ENCODE peak calls at places on chromosomes 6 and 20, in nine cellular contexts. X, F, Y, S, J, M, K, N and O are unnamed samples. For H3K36me3 and H3K9me3, the result is how much of the 10 kb centered on the place peaks cover.

GRCh38 chr6:8686077-8686476 is 250.7 kb upstream of the SLC35B3 start:
- DNase-seq in J (no peak), Y (no peak), K (no peak), X (no peak), S (no peak), N (no peak), M (no peak), F (no peak), O (no peak)

GRCh38 chr6:163405412-163406309 is 8.9 kb upstream of the QKI start:
- DNase-seq in X (no peak), K (no peak), F (peak), J (peak), M (peak), S (no peak), Y (no peak), N (peak), O (peak)

GRCh38 chr20:58407201-58407873 is 18.3 kb downstream of the VAPB start:
- DNase-seq in X (no peak), M (peak), N (peak), Y (peak), J (no peak), F (no peak), K (no peak), S (no peak), O (no peak)

GRCh38 chr6:2111162-2111677 is 134.2 kb downstream of the GMDS start:
- DNase-seq in N (peak), F (no peak), K (peak), S (no peak), J (no peak), M (peak), Y (peak), X (no peak), O (no peak)

GRCh38 chr6:136034422-136034821 is 182.9 kb downstream of the PDE7B start:
- DNase-seq in M (no peak), S (no peak), N (no peak), X (no peak), K (no peak), Y (no peak), F (no peak), J (no peak), O (no peak)

GRCh38 chr6:133973109-133973971 is 20.3 kb downstream of the TBPL1 start:
- DNase-seq in S (no peak), X (peak), J (no peak), F (no peak), M (no peak), Y (peak), K (no peak), N (peak), O (no peak)

GRCh38 chr6:158911746-158912158 is 88.2 kb downstream of the RSPH3 start:
- DNase-seq in Y (no peak), N (no peak), J (no peak), M (no peak), S (no peak), X (peak), F (no peak), K (no peak), O (no peak)

GRCh38 chr6:139364302-139364981 is 10.0 kb downstream of the CITED2 start:
- DNase-seq in S (no peak), N (peak), M (peak), F (no peak), K (no peak), Y (peak), X (peak), J (no peak), O (no peak)

GRCh38 chr20:58695895-58696375 is 3.3 kb downstream of the NPEPL1 start:
- DNase-seq in S (peak), Y (no peak), M (no peak), J (no peak), F (no peak), N (no peak), K (no peak), X (no peak), O (no peak)

GRCh38 chr20:20452254-20452676 is 84.4 kb downstream of the INSM1 start:
- DNase-seq in X (no peak), K (no peak), S (peak), Y (peak), J (peak), M (peak), N (peak), F (no peak), O (peak)

GRCh38 chr6:40398810-40399477 is 188.2 kb downstream of the LRFN2 start:
- DNase-seq in J (no peak), Y (no peak), M (no peak), F (no peak), X (no peak), K (no peak), N (no peak), S (no peak), O (peak)

GRCh38 chr6:147141690-147142308 is 62.4 kb upstream of the STXBP5 start:
- DNase-seq in K (no peak), M (peak), F (no peak), X (no peak), N (peak), S (no peak), J (no peak), Y (peak), O (no peak)

GRCh38 chr6:135146160-135146920 is 34.8 kb upstream of the MYB start:
- DNase-seq in S (no peak), Y (peak), K (no peak), X (no peak), N (peak), M (no peak), F (no peak), J (no peak), O (no peak)

GRCh38 chr6:145816392-145816791 is 1.8 kb upstream of the FBXO30 start:
- DNase-seq in J (no peak), F (no peak), K (no peak), X (peak), N (no peak), Y (no peak), S (no peak), M (no peak), O (no peak)

GRCh38 chr6:140463312-140463710 is 1088.9 kb upstream of the CITED2 start:
- DNase-seq in N (no peak), J (no peak), S (no peak), Y (no peak), M (no peak), K (no peak), X (no peak), F (no peak), O (no peak)

GRCh38 chr20:24141111-24141510 is 152.5 kb upstream of the GGTLC1 start:
- DNase-seq in J (no peak), K (no peak), N (no peak), S (no peak), X (no peak), F (no peak), Y (no peak), M (no peak), O (no peak)

GRCh38 chr6:169618526-169619490 is 83.0 kb downstream of the WDR27 start:
- DNase-seq in N (peak), X (no peak), K (no peak), Y (peak), F (no peak), S (no peak), J (no peak), M (peak), O (no peak)

GRCh38 chr6:3194535-3195376 is 32.7 kb downstream of the TUBB2B start:
- DNase-seq in J (no peak), K (no peak), M (no peak), S (no peak), Y (peak), N (peak), F (no peak), X (no peak), O (peak)

GRCh38 chr6:106617302-106617701 is 12.0 kb downstream of the RTN4IP1 start:
- DNase-seq in F (no peak), K (no peak), X (no peak), N (no peak), S (no peak), Y (no peak), M (no peak), J (no peak), O (no peak)

GRCh38 chr6:34834789-34835518 is 43.1 kb downstream of the BLTP3A start:
- DNase-seq in S (no peak), X (no peak), Y (peak), J (no peak), K (no peak), M (peak), N (peak), F (no peak), O (no peak)

GRCh38 chr6:138637822-138638221 is 135.7 kb upstream of the CCDC28A start:
- DNase-seq in K (no peak), J (no peak), M (no peak), N (no peak), F (no peak), S (no peak), Y (no peak), X (no peak), O (no peak)

GRCh38 chr6:169887529-169888140 is 136.2 kb downstream of the ERMARD start:
- DNase-seq in Y (no peak), K (no peak), F (no peak), M (no peak), S (no peak), N (no peak), X (no peak), J (no peak), O (no peak)

GRCh38 chr20:6122873-6123649 is at the start of gene FERMT1:
- DNase-seq in K (no peak), N (peak), Y (peak), M (peak), S (no peak), F (peak), X (no peak), J (peak), O (peak)

GRCh38 chr20:41141153-41141815 is 3.9 kb downstream of the PLCG1 start:
- DNase-seq in J (no peak), X (peak), M (no peak), N (peak), Y (peak), S (peak), K (no peak), F (no peak), O (no peak)

GRCh38 chr6:134868812-134869211 is 81.1 kb downstream of the ALDH8A1 start:
- DNase-seq in K (no peak), M (no peak), X (no peak), J (no peak), N (no peak), F (no peak), S (no peak), Y (no peak), O (no peak)

GRCh38 chr20:57841297-57841866 is 131.6 kb upstream of the PMEPA1 start:
- DNase-seq in S (no peak), K (no peak), Y (no peak), F (no peak), X (no peak), M (no peak), N (no peak), J (no peak), O (no peak)

GRCh38 chr6:126873351-126873750 is 245.1 kb upstream of the RSPO3 start:
- DNase-seq in X (no peak), M (peak), F (no peak), N (no peak), S (no peak), K (no peak), Y (no peak), J (no peak), O (no peak)

GRCh38 chr20:44983095-44983674 is 16.9 kb downstream of the STK4 start:
- DNase-seq in F (no peak), S (no peak), X (no peak), M (no peak), N (no peak), J (no peak), K (no peak), Y (no peak), O (no peak)

GRCh38 chr6:169825558-169826225 is 74.3 kb downstream of the ERMARD start:
- DNase-seq in Y (no peak), N (no peak), X (no peak), K (no peak), M (no peak), J (peak), S (no peak), F (no peak), O (no peak)

GRCh38 chr6:63640062-63640461 is 4.5 kb downstream of the PHF3 start:
- DNase-seq in S (no peak), Y (peak), K (no peak), N (peak), F (no peak), J (no peak), M (peak), X (no peak), O (no peak)

GRCh38 chr20:44145131-44145770 is 41.7 kb downstream of the JPH2 start:
- DNase-seq in M (no peak), Y (no peak), F (no peak), J (no peak), N (peak), K (no peak), S (no peak), X (no peak), O (no peak)

GRCh38 chr20:17403496-17403895 is 127.7 kb downstream of the BFSP1 start:
- DNase-seq in Y (no peak), M (no peak), K (no peak), S (no peak), F (no peak), J (no peak), N (no peak), X (no peak), O (no peak)

GRCh38 chr20:47348539-47349142 is 7.9 kb downstream of the ZMYND8 start:
- DNase-seq in M (no peak), K (no peak), X (no peak), F (no peak), N (peak), Y (no peak), J (no peak), S (no peak), O (no peak)

GRCh38 chr6:19805146-19805515 is 32.0 kb upstream of the ID4 start:
- DNase-seq in X (no peak), N (no peak), F (no peak), K (no peak), Y (peak), M (no peak), J (no peak), S (no peak), O (no peak)

GRCh38 chr6:110517034-110517433 is 40.6 kb upstream of the SLC22A16 start:
- DNase-seq in X (no peak), M (no peak), F (no peak), S (no peak), J (no peak), N (no peak), K (no peak), Y (no peak), O (no peak)

GRCh38 chr6:29442670-29443184 is 3.6 kb downstream of the OR10C1 start:
- DNase-seq in M (no peak), J (no peak), N (no peak), K (no peak), X (no peak), Y (no peak), F (no peak), S (no peak), O (no peak)

GRCh38 chr6:11209369-11209768 is 23.1 kb downstream of the NEDD9 start:
- DNase-seq in M (no peak), Y (no peak), J (no peak), K (no peak), S (no peak), X (no peak), N (no peak), F (no peak), O (no peak)

GRCh38 chr20:38730989-38731737 is 6.9 kb downstream of the SLC32A1 start:
- DNase-seq in J (peak), M (peak), F (peak), K (peak), Y (peak), S (no peak), X (peak), N (peak), O (peak)

GRCh38 chr6:14882394-14883073 is 363.3 kb upstream of the JARID2 start:
- DNase-seq in X (no peak), N (peak), Y (peak), K (no peak), J (no peak), S (no peak), M (no peak), F (no peak), O (no peak)
- H3K36me3 ChIP-seq in X (under half), N (under half), Y (under half), K (under half), J (under half), S (under half), M (under half), F (under half), O (under half)

DNA sequence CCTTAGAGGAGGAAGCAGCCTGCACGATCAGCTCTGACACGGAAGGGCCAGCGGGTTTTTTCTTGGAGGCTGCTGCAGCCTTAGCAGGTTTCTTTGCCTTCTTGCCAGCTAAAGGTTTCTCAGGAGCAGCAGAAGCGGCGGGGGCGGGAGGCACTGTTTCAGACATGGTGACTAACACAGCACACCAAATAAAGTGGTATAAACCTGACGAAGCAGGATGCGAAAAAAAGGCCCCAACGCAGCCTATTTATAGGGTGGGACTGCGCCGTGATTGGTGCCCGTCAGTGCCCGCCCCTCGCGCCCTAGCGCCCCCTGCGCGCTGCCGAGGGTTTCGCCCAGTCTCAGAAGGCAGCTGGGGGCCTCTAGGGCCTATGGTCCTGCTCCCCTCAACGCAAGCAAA is 55.0 kb downstream of the TRIM38 start:
- DNase-seq in M (peak), Y (peak), J (peak), X (peak), N (peak), K (no peak), S (peak), F (peak), O (no peak)
- H3K4me3 ChIP-seq in M (peak), Y (peak), J (peak), X (peak), N (peak), K (no peak), S (peak), F (peak), O (no peak)

GRCh38 chr6:101116337-101116736 is 235.2 kb upstream of the ASCC3 start:
- DNase-seq in N (no peak), X (no peak), J (no peak), K (no peak), F (no peak), S (no peak), Y (no peak), M (no peak), O (no peak)

GRCh38 chr6:101113468-101114260 is 232.5 kb upstream of the ASCC3 start:
- DNase-seq in F (no peak), Y (no peak), N (no peak), S (no peak), K (no peak), X (no peak), J (no peak), M (no peak), O (no peak)

GRCh38 chr6:101114703-101115102 is 233.6 kb upstream of the ASCC3 start:
- DNase-seq in K (peak), X (peak), N (peak), S (no peak), F (no peak), Y (peak), M (no peak), J (no peak), O (peak)

DNA sequence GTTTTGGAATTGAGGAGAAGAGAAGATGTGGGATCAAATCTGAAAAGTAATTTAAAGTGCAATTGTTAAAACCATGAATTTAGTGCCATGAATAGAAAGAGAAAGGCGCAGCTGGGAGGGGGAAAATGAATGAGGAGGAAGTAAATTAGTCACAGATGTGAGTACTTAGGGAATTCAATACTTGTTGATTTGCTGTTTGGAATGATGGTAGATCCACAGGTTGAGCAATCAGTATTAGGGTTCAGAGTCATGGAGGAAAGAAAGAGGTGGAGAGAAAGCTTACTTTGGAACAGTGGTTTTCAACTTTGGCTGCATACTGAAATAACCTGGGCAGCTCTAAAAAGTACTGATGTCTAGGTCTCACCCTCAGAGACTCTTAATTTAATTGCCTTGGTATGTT is 229.7 kb upstream of the ASCC3 start:
- DNase-seq in S (no peak), N (no peak), F (no peak), X (no peak), K (no peak), M (no peak), J (no peak), Y (peak), O (no peak)
- H3K9me3 ChIP-seq in S (under half), N (under half), F (under half), X (under half), K (under half), M (under half), J (under half), Y (under half), O (under half)

GRCh38 chr20:62668441-62669027 is 26.2 kb downstream of the SLCO4A1 start:
- DNase-seq in J (peak), M (peak), X (peak), N (peak), K (peak), Y (peak), S (no peak), F (peak), O (peak)

GRCh38 chr20:62665826-62666735 is 23.8 kb downstream of the SLCO4A1 start:
- DNase-seq in X (no peak), F (no peak), M (no peak), Y (no peak), N (no peak), J (no peak), K (no peak), S (no peak), O (no peak)

GRCh38 chr20:62665153-62665754 is 23.0 kb downstream of the SLCO4A1 start:
- DNase-seq in F (no peak), S (no peak), N (no peak), Y (no peak), X (no peak), K (no peak), M (no peak), J (no peak), O (no peak)

GRCh38 chr20:62667530-62668440 is 25.5 kb downstream of the SLCO4A1 start:
- DNase-seq in F (no peak), M (no peak), Y (no peak), N (no peak), X (no peak), K (no peak), S (no peak), J (no peak), O (no peak)

GRCh38 chr20:62666736-62667529 is 24.6 kb downstream of the SLCO4A1 start:
- DNase-seq in F (peak), M (no peak), S (peak), N (no peak), X (no peak), J (no peak), K (no peak), Y (peak), O (no peak)
- H3K36me3 ChIP-seq in F (under half), M (under half), S (under half), N (under half), X (half or more), J (under half), K (under half), Y (under half), O (under half)

GRCh38 chr20:31515775-31516107 is 1.5 kb downstream of the HM13 start:
- DNase-seq in F (no peak), Y (no peak), K (no peak), N (no peak), S (no peak), X (peak), M (peak), J (no peak), O (no peak)
- H3K4me3 ChIP-seq in F (peak), Y (peak), K (peak), N (peak), S (peak), X (peak), M (peak), J (peak), O (peak)

DNA sequence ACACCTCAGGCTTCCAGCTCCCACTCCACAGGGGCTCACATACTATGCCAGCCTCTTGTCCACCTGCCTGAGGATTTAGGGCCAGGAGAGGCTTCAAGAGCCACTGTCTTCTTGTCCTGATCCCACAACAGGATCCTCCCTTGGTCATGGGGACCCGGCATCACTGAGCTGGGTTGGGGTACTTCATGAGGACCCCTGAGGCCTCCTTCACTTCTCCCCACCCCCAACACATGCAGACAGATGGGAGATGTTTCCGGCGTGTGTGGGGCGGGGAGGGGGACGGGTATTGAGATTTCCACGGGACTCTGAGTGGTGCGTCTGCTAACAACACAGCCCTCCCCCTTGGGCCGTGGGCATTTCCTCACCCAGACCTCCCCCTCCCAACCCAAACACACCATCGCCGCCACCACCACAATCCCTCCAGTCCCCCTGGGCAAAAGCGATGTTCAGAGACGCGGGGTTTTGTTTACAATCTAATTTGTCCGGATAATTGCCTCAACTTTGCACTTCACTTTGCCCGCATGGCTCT is 943 bp upstream of the FOXP4 start:
- DNase-seq in M (peak), S (no peak), X (peak), J (no peak), K (no peak), Y (no peak), N (no peak), F (no peak), O (no peak)
- H3K9me3 ChIP-seq in M (under half), S (under half), X (under half), J (under half), K (under half), Y (under half), N (under half), F (under half), O (under half)